ENCODE peak calls at places on chromosomes 11 and 22, in eight cellular contexts. One of them, this sample, is unnamed.

GRCh38 chr11:128195057-128195751 is 392.2 kb downstream of the ETS1 start:
- DNase-seq in upper lobe of right lung: no peak
- DNase-seq in heart left ventricle: no peak
- DNase-seq in lung: no peak
- DNase-seq in kidney: no peak
- DNase-seq in CD8-positive, alpha-beta T cell: peak; percentile 44
- DNase-seq in lower lobe of right lung: no peak
- DNase-seq in HCT116: no peak
- DNase-seq in this sample: no peak

GRCh38 chr11:130344846-130345245 is 30.1 kb upstream of the ZBTB44 start:
- DNase-seq in lung: no peak
- DNase-seq in CD8-positive, alpha-beta T cell: no peak
- DNase-seq in upper lobe of right lung: no peak
- DNase-seq in lower lobe of right lung: no peak
- DNase-seq in HCT116: no peak
- DNase-seq in heart left ventricle: no peak
- DNase-seq in kidney: no peak
- DNase-seq in this sample: no peak

GRCh38 chr11:32462296-32462695 is 27.0 kb upstream of the WT1 start:
- DNase-seq in lower lobe of right lung: no peak
- DNase-seq in lung: no peak
- DNase-seq in heart left ventricle: no peak
- DNase-seq in CD8-positive, alpha-beta T cell: no peak
- DNase-seq in upper lobe of right lung: no peak
- DNase-seq in kidney: no peak
- DNase-seq in HCT116: no peak
- DNase-seq in this sample: no peak

GRCh38 chr11:34328632-34328910 is 29.2 kb downstream of the ABTB2 start:
- DNase-seq in kidney: no peak
- DNase-seq in CD8-positive, alpha-beta T cell: no peak
- DNase-seq in upper lobe of right lung: no peak
- DNase-seq in lung: no peak
- DNase-seq in HCT116: no peak
- DNase-seq in lower lobe of right lung: no peak
- DNase-seq in heart left ventricle: no peak
- DNase-seq in this sample: no peak

GRCh38 chr22:42757475-42757874 is 36.8 kb upstream of the A4GALT start:
- DNase-seq in upper lobe of right lung: no peak
- DNase-seq in kidney: no peak
- DNase-seq in HCT116: no peak
- DNase-seq in lower lobe of right lung: no peak
- DNase-seq in heart left ventricle: no peak
- DNase-seq in lung: no peak
- DNase-seq in CD8-positive, alpha-beta T cell: no peak
- DNase-seq in this sample: no peak

GRCh38 chr11:14894657-14895598 is 2.9 kb upstream of the CYP2R1 start:
- DNase-seq in CD8-positive, alpha-beta T cell: no peak
- DNase-seq in HCT116: no peak
- DNase-seq in kidney: peak; percentile 41
- DNase-seq in upper lobe of right lung: peak; percentile 82
- DNase-seq in lung: peak; percentile 56
- DNase-seq in lower lobe of right lung: peak; percentile 80
- DNase-seq in heart left ventricle: peak; percentile 37
- DNase-seq in this sample: peak; percentile 73

GRCh38 chr11:19241260-19242183 is 777 bp upstream of the E2F8 start:
- DNase-seq in lung: no peak
- DNase-seq in kidney: peak; percentile 84
- DNase-seq in heart left ventricle: peak; percentile 23
- DNase-seq in lower lobe of right lung: peak; percentile 61
- DNase-seq in HCT116: no peak
- DNase-seq in CD8-positive, alpha-beta T cell: no peak
- DNase-seq in upper lobe of right lung: peak; percentile 68
- DNase-seq in this sample: peak; percentile 32

GRCh38 chr22:26756675-26757293 is 99.4 kb downstream of the MIAT start:
- DNase-seq in lung: no peak
- DNase-seq in heart left ventricle: peak; percentile 50
- DNase-seq in HCT116: peak; percentile 8
- DNase-seq in lower lobe of right lung: peak; percentile 66
- DNase-seq in upper lobe of right lung: peak; percentile 74
- DNase-seq in kidney: peak; percentile 75
- DNase-seq in CD8-positive, alpha-beta T cell: peak; percentile 44
- DNase-seq in this sample: peak; percentile 51

GRCh38 chr11:11334607-11335006 is 18.4 kb downstream of the CSNK2A3 start:
- DNase-seq in CD8-positive, alpha-beta T cell: no peak
- DNase-seq in lower lobe of right lung: no peak
- DNase-seq in heart left ventricle: no peak
- DNase-seq in HCT116: no peak
- DNase-seq in upper lobe of right lung: no peak
- DNase-seq in lung: no peak
- DNase-seq in kidney: no peak
- DNase-seq in this sample: no peak

GRCh38 chr11:108016647-108017046 is 7.9 kb downstream of the CUL5 start:
- DNase-seq in HCT116: no peak
- DNase-seq in kidney: no peak
- DNase-seq in lung: no peak
- DNase-seq in heart left ventricle: no peak
- DNase-seq in CD8-positive, alpha-beta T cell: no peak
- DNase-seq in lower lobe of right lung: no peak
- DNase-seq in upper lobe of right lung: no peak
- DNase-seq in this sample: no peak

GRCh38 chr11:33642461-33643166 is 58.0 kb downstream of the C11orf91 start:
- DNase-seq in lower lobe of right lung: no peak
- DNase-seq in heart left ventricle: no peak
- DNase-seq in upper lobe of right lung: no peak
- DNase-seq in HCT116: peak; percentile 73
- DNase-seq in kidney: no peak
- DNase-seq in CD8-positive, alpha-beta T cell: no peak
- DNase-seq in lung: peak; percentile 13
- DNase-seq in this sample: no peak

GRCh38 chr11:28619870-28620540 is 511.8 kb downstream of the METTL15 start:
- DNase-seq in HCT116: no peak
- DNase-seq in kidney: no peak
- DNase-seq in lung: no peak
- DNase-seq in upper lobe of right lung: no peak
- DNase-seq in CD8-positive, alpha-beta T cell: no peak
- DNase-seq in lower lobe of right lung: no peak
- DNase-seq in heart left ventricle: no peak
- DNase-seq in this sample: no peak

GRCh38 chr11:19683141-19683805 is 29.4 kb upstream of the NAV2 start:
- DNase-seq in HCT116: no peak
- DNase-seq in upper lobe of right lung: no peak
- DNase-seq in lower lobe of right lung: no peak
- DNase-seq in kidney: peak; percentile 76
- DNase-seq in heart left ventricle: peak; percentile 48
- DNase-seq in lung: peak; percentile 41
- DNase-seq in CD8-positive, alpha-beta T cell: no peak
- DNase-seq in this sample: no peak

GRCh38 chr11:47983464-47984397 is 3.4 kb downstream of the PTPRJ start:
- DNase-seq in upper lobe of right lung: no peak
- DNase-seq in heart left ventricle: no peak
- DNase-seq in lung: no peak
- DNase-seq in lower lobe of right lung: no peak
- DNase-seq in kidney: no peak
- DNase-seq in CD8-positive, alpha-beta T cell: no peak
- DNase-seq in HCT116: no peak
- DNase-seq in this sample: no peak

GRCh38 chr11:133157180-133157579 is 375.1 kb downstream of the OPCML start:
- DNase-seq in heart left ventricle: no peak
- DNase-seq in lung: no peak
- DNase-seq in kidney: no peak
- DNase-seq in HCT116: no peak
- DNase-seq in lower lobe of right lung: no peak
- DNase-seq in upper lobe of right lung: no peak
- DNase-seq in CD8-positive, alpha-beta T cell: no peak
- DNase-seq in this sample: no peak

GRCh38 chr22:29503811-29504372 is 23.9 kb downstream of the NEFH start:
- DNase-seq in upper lobe of right lung: no peak
- DNase-seq in lung: no peak
- DNase-seq in heart left ventricle: peak; percentile 44
- DNase-seq in kidney: no peak
- DNase-seq in lower lobe of right lung: no peak
- DNase-seq in HCT116: no peak
- DNase-seq in CD8-positive, alpha-beta T cell: no peak
- DNase-seq in this sample: peak; percentile 86

GRCh38 chr11:94586978-94587377 is 19.8 kb downstream of the PIWIL4 start:
- DNase-seq in CD8-positive, alpha-beta T cell: no peak
- DNase-seq in lower lobe of right lung: no peak
- DNase-seq in kidney: no peak
- DNase-seq in lung: no peak
- DNase-seq in HCT116: no peak
- DNase-seq in heart left ventricle: no peak
- DNase-seq in upper lobe of right lung: no peak
- DNase-seq in this sample: no peak

GRCh38 chr11:1113405-1114201 is 38.9 kb downstream of the MUC2 start:
- DNase-seq in upper lobe of right lung: peak; percentile 59
- DNase-seq in kidney: peak; percentile 71
- DNase-seq in lung: no peak
- DNase-seq in lower lobe of right lung: no peak
- DNase-seq in HCT116: no peak
- DNase-seq in CD8-positive, alpha-beta T cell: peak; percentile 3
- DNase-seq in heart left ventricle: no peak
- DNase-seq in this sample: no peak

GRCh38 chr11:114343020-114343419 is 46.8 kb downstream of the NNMT start:
- DNase-seq in lung: no peak
- DNase-seq in upper lobe of right lung: no peak
- DNase-seq in HCT116: no peak
- DNase-seq in kidney: no peak
- DNase-seq in lower lobe of right lung: no peak
- DNase-seq in CD8-positive, alpha-beta T cell: no peak
- DNase-seq in heart left ventricle: no peak
- DNase-seq in this sample: no peak

GRCh38 chr11:114346709-114347141 is 50.5 kb downstream of the NNMT start:
- DNase-seq in lower lobe of right lung: no peak
- DNase-seq in kidney: no peak
- DNase-seq in heart left ventricle: no peak
- DNase-seq in upper lobe of right lung: no peak
- DNase-seq in HCT116: no peak
- DNase-seq in CD8-positive, alpha-beta T cell: no peak
- DNase-seq in lung: no peak
- DNase-seq in this sample: no peak

GRCh38 chr11:114343493-114343892 is 47.3 kb downstream of the NNMT start:
- DNase-seq in kidney: no peak
- DNase-seq in heart left ventricle: no peak
- DNase-seq in HCT116: no peak
- DNase-seq in lung: no peak
- DNase-seq in upper lobe of right lung: no peak
- DNase-seq in CD8-positive, alpha-beta T cell: no peak
- DNase-seq in lower lobe of right lung: no peak
- DNase-seq in this sample: no peak

GRCh38 chr11:114344494-114344893 is 48.3 kb downstream of the NNMT start:
- DNase-seq in heart left ventricle: no peak
- DNase-seq in HCT116: no peak
- DNase-seq in lung: no peak
- DNase-seq in kidney: no peak
- DNase-seq in upper lobe of right lung: no peak
- DNase-seq in CD8-positive, alpha-beta T cell: no peak
- DNase-seq in lower lobe of right lung: no peak
- DNase-seq in this sample: no peak

GRCh38 chr11:114345575-114346222 is 49.5 kb downstream of the NNMT start:
- DNase-seq in heart left ventricle: no peak
- DNase-seq in kidney: no peak
- DNase-seq in upper lobe of right lung: no peak
- DNase-seq in HCT116: no peak
- DNase-seq in lower lobe of right lung: no peak
- DNase-seq in lung: no peak
- DNase-seq in CD8-positive, alpha-beta T cell: no peak
- DNase-seq in this sample: no peak
- H3K4me1 ChIP-seq in heart left ventricle: peaks cover 3% of the 10 kb centered on the region
- H3K4me1 ChIP-seq in kidney: peaks cover 8% of the 10 kb centered on the region
- H3K4me1 ChIP-seq in upper lobe of right lung: peaks cover 3% of the 10 kb centered on the region
- H3K4me1 ChIP-seq in HCT116: no peaks in the 10 kb centered on the region
- H3K4me1 ChIP-seq in lower lobe of right lung: peaks cover 3% of the 10 kb centered on the region
- H3K4me1 ChIP-seq in lung: no peaks in the 10 kb centered on the region
- H3K4me1 ChIP-seq in CD8-positive, alpha-beta T cell: peaks cover 7% of the 10 kb centered on the region
- H3K4me1 ChIP-seq in this sample: no peaks in the 10 kb centered on the region

DNA sequence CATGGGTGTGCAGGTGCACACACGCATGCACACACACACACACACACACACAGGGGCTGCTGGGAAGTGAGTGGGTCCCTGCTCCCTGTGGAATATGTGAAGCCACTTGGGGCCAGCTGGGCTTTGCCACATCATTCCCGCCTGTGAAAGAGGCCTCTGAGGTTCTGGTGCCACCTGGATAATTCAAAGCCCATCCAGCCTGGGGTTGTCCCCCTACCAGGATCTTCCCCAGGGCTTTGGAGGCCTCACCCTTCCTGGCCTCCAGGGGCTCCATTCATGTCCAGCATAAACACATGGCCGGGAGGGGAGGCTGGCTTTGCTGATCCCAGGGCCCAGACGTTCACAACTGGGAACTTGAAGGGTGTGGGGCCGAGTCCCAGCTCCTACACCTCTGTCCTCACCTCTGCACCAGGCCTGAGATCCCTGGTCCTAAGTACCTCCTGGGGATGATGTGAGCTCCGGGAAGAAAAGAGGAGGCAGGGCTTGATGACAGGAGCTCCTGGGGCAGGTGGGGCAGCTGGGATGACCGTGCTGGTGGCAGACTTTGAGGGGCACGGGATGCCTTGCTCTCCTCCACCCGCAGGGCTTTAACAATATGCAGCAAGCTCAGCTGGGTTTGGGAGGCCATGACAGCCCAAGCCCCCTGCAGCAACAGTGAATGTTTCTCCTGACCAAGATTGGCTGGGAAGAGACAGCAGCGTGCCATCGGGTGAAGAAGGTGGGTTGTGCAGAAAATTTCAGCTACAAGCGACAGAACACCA is 14.2 kb downstream of the LINC01488 start:
- DNase-seq in lower lobe of right lung: peak; percentile 30
- DNase-seq in kidney: no peak
- DNase-seq in upper lobe of right lung: peak; percentile 55
- DNase-seq in CD8-positive, alpha-beta T cell: no peak
- DNase-seq in lung: no peak
- DNase-seq in heart left ventricle: no peak
- DNase-seq in HCT116: no peak
- DNase-seq in this sample: no peak
- TF ChIP-seq CTCF in lower lobe of right lung: no peak
- TF ChIP-seq CTCF in kidney: no peak
- TF ChIP-seq CTCF in upper lobe of right lung: no peak
- TF ChIP-seq CTCF in CD8-positive, alpha-beta T cell: no peak
- TF ChIP-seq CTCF in lung: no peak
- TF ChIP-seq CTCF in heart left ventricle: no peak
- TF ChIP-seq CTCF in HCT116: no peak
- TF ChIP-seq CTCF in this sample: no peak

GRCh38 chr11:68763181-68763721 is 11.9 kb upstream of the TESMIN start:
- DNase-seq in CD8-positive, alpha-beta T cell: no peak
- DNase-seq in HCT116: no peak
- DNase-seq in kidney: no peak
- DNase-seq in upper lobe of right lung: no peak
- DNase-seq in heart left ventricle: no peak
- DNase-seq in lung: no peak
- DNase-seq in lower lobe of right lung: no peak
- DNase-seq in this sample: no peak
- H3K36me3 ChIP-seq in CD8-positive, alpha-beta T cell: peaks cover 26% of the 10 kb centered on the region
- H3K36me3 ChIP-seq in HCT116: peaks cover 11% of the 10 kb centered on the region
- H3K36me3 ChIP-seq in kidney: peaks cover 26% of the 10 kb centered on the region
- H3K36me3 ChIP-seq in upper lobe of right lung: peaks cover 96% of the 10 kb centered on the region
- H3K36me3 ChIP-seq in heart left ventricle: peaks cover 82% of the 10 kb centered on the region
- H3K36me3 ChIP-seq in lung: peaks cover 14% of the 10 kb centered on the region
- H3K36me3 ChIP-seq in lower lobe of right lung: peaks cover 99% of the 10 kb centered on the region
- H3K36me3 ChIP-seq in this sample: peaks cover 74% of the 10 kb centered on the region

GRCh38 chr11:134987223-134987768 is 575.3 kb upstream of the B3GAT1 start:
- DNase-seq in HCT116: no peak
- DNase-seq in lung: no peak
- DNase-seq in heart left ventricle: no peak
- DNase-seq in kidney: no peak
- DNase-seq in lower lobe of right lung: no peak
- DNase-seq in upper lobe of right lung: no peak
- DNase-seq in CD8-positive, alpha-beta T cell: no peak
- DNase-seq in this sample: no peak
- H3K4me1 ChIP-seq in HCT116: no peaks in the 10 kb centered on the region
- H3K4me1 ChIP-seq in lung: no peaks in the 10 kb centered on the region
- H3K4me1 ChIP-seq in heart left ventricle: no peaks in the 10 kb centered on the region
- H3K4me1 ChIP-seq in kidney: no peaks in the 10 kb centered on the region
- H3K4me1 ChIP-seq in lower lobe of right lung: no peaks in the 10 kb centered on the region
- H3K4me1 ChIP-seq in upper lobe of right lung: no peaks in the 10 kb centered on the region
- H3K4me1 ChIP-seq in CD8-positive, alpha-beta T cell: no peaks in the 10 kb centered on the region
- H3K4me1 ChIP-seq in this sample: no peaks in the 10 kb centered on the region

This sample was measured in adrenal gland.